ENCODE peak calls at places on chromosomes 11 and 22, in nine cellular contexts. One of them, this sample, is unnamed.

GRCh38 chr11:83047515-83048225 is 24.0 kb downstream of the RAB30 start:
- DNase-seq in activated CD4-positive, alpha-beta T cell treated with anti-CD3 and anti-CD28 coated beads, Interleukin-2, amount 50 U/mL, for 24 hours: no peak
- DNase-seq in activated CD4-positive, alpha-beta memory T cell treated with anti-CD3 and anti-CD28 coated beads, Interleukin-2, amount 10 ng/mL, durations not matched to agents 7 days and 5 days: no peak
- DNase-seq in RCC 7860: no peak
- DNase-seq in GM04504: no peak
- DNase-seq in mammary epithelial cell: no peak
- DNase-seq in amniotic stem cell: no peak
- DNase-seq in stimulated activated naive CD8-positive, alpha-beta T cell treated with anti-CD3 and anti-CD28 coated beads, Interleukin-15, amount 100 ng/mL, for 72 hours: no peak
- DNase-seq in GM12865: no peak
- DNase-seq in this sample: no peak

GRCh38 chr11:64757549-64758329 is 2.0 kb downstream of the PYGM start:
- DNase-seq in activated CD4-positive, alpha-beta T cell treated with anti-CD3 and anti-CD28 coated beads, Interleukin-2, amount 50 U/mL, for 24 hours: no peak
- DNase-seq in activated CD4-positive, alpha-beta memory T cell treated with anti-CD3 and anti-CD28 coated beads, Interleukin-2, amount 10 ng/mL, durations not matched to agents 7 days and 5 days: no peak
- DNase-seq in RCC 7860: no peak
- DNase-seq in GM04504: no peak
- DNase-seq in mammary epithelial cell: no peak
- DNase-seq in amniotic stem cell: no peak
- DNase-seq in stimulated activated naive CD8-positive, alpha-beta T cell treated with anti-CD3 and anti-CD28 coated beads, Interleukin-15, amount 100 ng/mL, for 72 hours: no peak
- DNase-seq in GM12865: no peak
- DNase-seq in this sample: no peak

GRCh38 chr22:20567993-20568417 is 60.6 kb downstream of the MED15 start:
- DNase-seq in activated CD4-positive, alpha-beta T cell treated with anti-CD3 and anti-CD28 coated beads, Interleukin-2, amount 50 U/mL, for 24 hours: no peak
- DNase-seq in activated CD4-positive, alpha-beta memory T cell treated with anti-CD3 and anti-CD28 coated beads, Interleukin-2, amount 10 ng/mL, durations not matched to agents 7 days and 5 days: no peak
- DNase-seq in RCC 7860: no peak
- DNase-seq in GM04504: peak; percentile 56
- DNase-seq in mammary epithelial cell: no peak
- DNase-seq in amniotic stem cell: no peak
- DNase-seq in stimulated activated naive CD8-positive, alpha-beta T cell treated with anti-CD3 and anti-CD28 coated beads, Interleukin-15, amount 100 ng/mL, for 72 hours: no peak
- DNase-seq in GM12865: no peak
- DNase-seq in this sample: no peak

GRCh38 chr11:70572974-70573260 is 174.6 kb downstream of the CTTN start:
- DNase-seq in activated CD4-positive, alpha-beta T cell treated with anti-CD3 and anti-CD28 coated beads, Interleukin-2, amount 50 U/mL, for 24 hours: no peak
- DNase-seq in activated CD4-positive, alpha-beta memory T cell treated with anti-CD3 and anti-CD28 coated beads, Interleukin-2, amount 10 ng/mL, durations not matched to agents 7 days and 5 days: no peak
- DNase-seq in RCC 7860: no peak
- DNase-seq in GM04504: no peak
- DNase-seq in mammary epithelial cell: no peak
- DNase-seq in amniotic stem cell: no peak
- DNase-seq in stimulated activated naive CD8-positive, alpha-beta T cell treated with anti-CD3 and anti-CD28 coated beads, Interleukin-15, amount 100 ng/mL, for 72 hours: no peak
- DNase-seq in GM12865: no peak
- DNase-seq in this sample: no peak

GRCh38 chr11:67303132-67303988 is at the start of gene SSH3:
- DNase-seq in activated CD4-positive, alpha-beta T cell treated with anti-CD3 and anti-CD28 coated beads, Interleukin-2, amount 50 U/mL, for 24 hours: no peak
- DNase-seq in activated CD4-positive, alpha-beta memory T cell treated with anti-CD3 and anti-CD28 coated beads, Interleukin-2, amount 10 ng/mL, durations not matched to agents 7 days and 5 days: peak; percentile 60
- DNase-seq in RCC 7860: peak; percentile 49
- DNase-seq in GM04504: no peak
- DNase-seq in mammary epithelial cell: peak; percentile 70
- DNase-seq in amniotic stem cell: peak; percentile 31
- DNase-seq in stimulated activated naive CD8-positive, alpha-beta T cell treated with anti-CD3 and anti-CD28 coated beads, Interleukin-15, amount 100 ng/mL, for 72 hours: peak; percentile 55
- DNase-seq in GM12865: no peak
- DNase-seq in this sample: peak; percentile 67

GRCh38 chr11:76770642-76771445 is 12.3 kb upstream of the TSKU start:
- DNase-seq in activated CD4-positive, alpha-beta T cell treated with anti-CD3 and anti-CD28 coated beads, Interleukin-2, amount 50 U/mL, for 24 hours: no peak
- DNase-seq in activated CD4-positive, alpha-beta memory T cell treated with anti-CD3 and anti-CD28 coated beads, Interleukin-2, amount 10 ng/mL, durations not matched to agents 7 days and 5 days: no peak
- DNase-seq in RCC 7860: peak; percentile 92
- DNase-seq in GM04504: peak; percentile 82
- DNase-seq in mammary epithelial cell: peak; percentile 84
- DNase-seq in amniotic stem cell: peak; percentile 76
- DNase-seq in stimulated activated naive CD8-positive, alpha-beta T cell treated with anti-CD3 and anti-CD28 coated beads, Interleukin-15, amount 100 ng/mL, for 72 hours: no peak
- DNase-seq in GM12865: peak; percentile 12
- DNase-seq in this sample: peak; percentile 94

GRCh38 chr11:121571466-121571865 is 118.7 kb upstream of the SORL1-AS1 start:
- DNase-seq in activated CD4-positive, alpha-beta T cell treated with anti-CD3 and anti-CD28 coated beads, Interleukin-2, amount 50 U/mL, for 24 hours: no peak
- DNase-seq in activated CD4-positive, alpha-beta memory T cell treated with anti-CD3 and anti-CD28 coated beads, Interleukin-2, amount 10 ng/mL, durations not matched to agents 7 days and 5 days: no peak
- DNase-seq in RCC 7860: no peak
- DNase-seq in GM04504: no peak
- DNase-seq in mammary epithelial cell: no peak
- DNase-seq in amniotic stem cell: no peak
- DNase-seq in stimulated activated naive CD8-positive, alpha-beta T cell treated with anti-CD3 and anti-CD28 coated beads, Interleukin-15, amount 100 ng/mL, for 72 hours: no peak
- DNase-seq in GM12865: no peak
- DNase-seq in this sample: no peak

GRCh38 chr11:85854212-85854556 is 999 bp upstream of the CCDC83 start:
- DNase-seq in activated CD4-positive, alpha-beta T cell treated with anti-CD3 and anti-CD28 coated beads, Interleukin-2, amount 50 U/mL, for 24 hours: no peak
- DNase-seq in activated CD4-positive, alpha-beta memory T cell treated with anti-CD3 and anti-CD28 coated beads, Interleukin-2, amount 10 ng/mL, durations not matched to agents 7 days and 5 days: no peak
- DNase-seq in RCC 7860: no peak
- DNase-seq in GM04504: no peak
- DNase-seq in mammary epithelial cell: no peak
- DNase-seq in amniotic stem cell: no peak
- DNase-seq in stimulated activated naive CD8-positive, alpha-beta T cell treated with anti-CD3 and anti-CD28 coated beads, Interleukin-15, amount 100 ng/mL, for 72 hours: no peak
- DNase-seq in GM12865: no peak
- DNase-seq in this sample: no peak

GRCh38 chr11:6481924-6482275 is 599 bp downstream of the TIMM10B start:
- DNase-seq in activated CD4-positive, alpha-beta T cell treated with anti-CD3 and anti-CD28 coated beads, Interleukin-2, amount 50 U/mL, for 24 hours: no peak
- DNase-seq in activated CD4-positive, alpha-beta memory T cell treated with anti-CD3 and anti-CD28 coated beads, Interleukin-2, amount 10 ng/mL, durations not matched to agents 7 days and 5 days: no peak
- DNase-seq in RCC 7860: no peak
- DNase-seq in GM04504: no peak
- DNase-seq in mammary epithelial cell: no peak
- DNase-seq in amniotic stem cell: no peak
- DNase-seq in stimulated activated naive CD8-positive, alpha-beta T cell treated with anti-CD3 and anti-CD28 coated beads, Interleukin-15, amount 100 ng/mL, for 72 hours: no peak
- DNase-seq in GM12865: no peak
- DNase-seq in this sample: no peak

GRCh38 chr11:111206472-111206871 is 39.1 kb upstream of the POU2AF2 start:
- DNase-seq in activated CD4-positive, alpha-beta T cell treated with anti-CD3 and anti-CD28 coated beads, Interleukin-2, amount 50 U/mL, for 24 hours: no peak
- DNase-seq in activated CD4-positive, alpha-beta memory T cell treated with anti-CD3 and anti-CD28 coated beads, Interleukin-2, amount 10 ng/mL, durations not matched to agents 7 days and 5 days: no peak
- DNase-seq in RCC 7860: no peak
- DNase-seq in GM04504: no peak
- DNase-seq in mammary epithelial cell: peak; percentile 9
- DNase-seq in amniotic stem cell: no peak
- DNase-seq in stimulated activated naive CD8-positive, alpha-beta T cell treated with anti-CD3 and anti-CD28 coated beads, Interleukin-15, amount 100 ng/mL, for 72 hours: no peak
- DNase-seq in GM12865: no peak
- DNase-seq in this sample: no peak

GRCh38 chr11:32023370-32023964 is 67.4 kb upstream of the RCN1 start:
- DNase-seq in activated CD4-positive, alpha-beta T cell treated with anti-CD3 and anti-CD28 coated beads, Interleukin-2, amount 50 U/mL, for 24 hours: no peak
- DNase-seq in activated CD4-positive, alpha-beta memory T cell treated with anti-CD3 and anti-CD28 coated beads, Interleukin-2, amount 10 ng/mL, durations not matched to agents 7 days and 5 days: no peak
- DNase-seq in RCC 7860: no peak
- DNase-seq in GM04504: no peak
- DNase-seq in mammary epithelial cell: no peak
- DNase-seq in amniotic stem cell: no peak
- DNase-seq in stimulated activated naive CD8-positive, alpha-beta T cell treated with anti-CD3 and anti-CD28 coated beads, Interleukin-15, amount 100 ng/mL, for 72 hours: no peak
- DNase-seq in GM12865: no peak
- DNase-seq in this sample: no peak

This sample was measured in kidney glomerular epithelial cell.